ENCODE peak calls at places on chromosomes 4 and X, in ten cellular contexts. A is heart right ventricle, D is cardiac fibroblast, X is lower leg skin, R is hepatocyte, Z is transverse colon, M is left lung, V is astrocyte of the cerebellum, L is retinal pigment epithelial cell, T is AG10803. K is an unnamed sample.

GRCh38 chr4:7199771-7200441 is 7.6 kb downstream of the SORCS2 start:
- DNase-seq in R (no peak), D (no peak), V (no peak), A (no peak), Z (no peak), T (no peak), L (no peak), X (no peak), M (peak), K (no peak)

GRCh38 chr4:98181815-98182214 is 38.5 kb upstream of the STPG2 start:
- DNase-seq in D (peak), R (peak), M (no peak), A (no peak), Z (no peak), L (no peak), V (no peak), X (no peak), T (peak), K (peak)

GRCh38 chrX:118181030-118181429 is 64.4 kb upstream of the KLHL13 start:
- DNase-seq in R (no peak), A (no peak), Z (no peak), V (peak), T (no peak), X (no peak), D (peak), M (no peak), L (peak), K (peak)

GRCh38 chr4:182653596-182653995 is 263.6 kb downstream of the DCTD start:
- DNase-seq in L (no peak), X (no peak), A (no peak), M (no peak), Z (no peak), T (no peak), D (peak), V (no peak), R (no peak), K (peak)

GRCh38 chrX:51837451-51837850 is 56.0 kb upstream of the MAGED1 start:
- DNase-seq in R (no peak), M (no peak), X (no peak), D (no peak), A (no peak), L (no peak), Z (no peak), T (no peak), V (no peak), K (no peak)

GRCh38 chr4:140851032-140851636 is 94.9 kb upstream of the TBC1D9 start:
- DNase-seq in Z (peak), M (no peak), L (no peak), T (peak), D (peak), R (peak), X (peak), A (no peak), V (peak), K (peak)

GRCh38 chrX:24498975-24499374 is 33.9 kb downstream of the PDK3 start:
- DNase-seq in L (no peak), D (peak), Z (no peak), X (no peak), R (peak), M (no peak), V (no peak), T (peak), A (no peak), K (peak)

GRCh38 chrX:123184858-123185251 is 777 bp downstream of the GRIA3 start:
- DNase-seq in M (no peak), L (no peak), V (no peak), T (peak), D (no peak), A (no peak), Z (no peak), R (peak), X (no peak), K (no peak)

GRCh38 chrX:154043003-154043402 is 23.3 kb upstream of the IRAK1 start:
- DNase-seq in L (no peak), M (no peak), V (no peak), D (peak), T (peak), R (no peak), Z (no peak), A (no peak), X (no peak), K (peak)

GRCh38 chr4:45316257-45316656 is 589.9 kb upstream of the GNPDA2 start:
- DNase-seq in X (no peak), L (no peak), T (no peak), R (no peak), V (no peak), M (no peak), A (no peak), D (peak), Z (no peak), K (no peak)

GRCh38 chr4:11189756-11190155 is 238.9 kb downstream of the HS3ST1 start:
- DNase-seq in D (no peak), V (no peak), M (no peak), T (no peak), A (no peak), R (no peak), Z (no peak), L (no peak), X (no peak), K (no peak)

GRCh38 chr4:154014401-154015105 is 225.7 kb upstream of the SFRP2 start:
- DNase-seq in R (no peak), A (no peak), Z (no peak), D (peak), T (peak), V (no peak), L (no peak), M (no peak), X (no peak), K (no peak)

GRCh38 chr4:154013576-154013975 is 224.7 kb upstream of the SFRP2 start:
- DNase-seq in D (no peak), Z (no peak), M (no peak), L (no peak), X (no peak), V (no peak), R (no peak), T (no peak), A (no peak), K (no peak)

GRCh38 chr4:154024097-154024496 is 235.2 kb upstream of the SFRP2 start:
- DNase-seq in L (no peak), Z (no peak), T (no peak), D (no peak), M (no peak), A (no peak), X (no peak), V (no peak), R (no peak), K (no peak)

GRCh38 chr4:154018659-154019058 is 229.8 kb upstream of the SFRP2 start:
- DNase-seq in X (no peak), T (no peak), Z (no peak), V (no peak), A (no peak), R (no peak), M (no peak), D (no peak), L (no peak), K (no peak)
- TF ChIP-seq CTCF in X (no peak), T (no peak), Z (no peak), V (peak), A (peak), R (peak), M (no peak), D (no peak), L (peak), K (no peak)

GRCh38 chrX:143165778-143166177 is 140.1 kb downstream of the SPANXN4 start:
- DNase-seq in X (no peak), R (no peak), A (no peak), Z (no peak), M (no peak), T (no peak), V (no peak), L (no peak), D (no peak), K (no peak)
- H3K4me3 ChIP-seq in X (no peak), R (no peak), A (no peak), Z (no peak), M (no peak), T (no peak), V (no peak), L (no peak), D (no peak), K (no peak)

GRCh38 chr4:113945906-113946305 is 33.5 kb downstream of the ARSJ start:
- DNase-seq in D (no peak), T (peak), V (no peak), A (no peak), X (no peak), Z (no peak), R (no peak), M (no peak), L (no peak), K (peak)
- TF ChIP-seq CTCF in D (no peak), T (no peak), V (no peak), A (no peak), X (no peak), Z (no peak), R (no peak), M (no peak), L (no peak), K (no peak)

DNA sequence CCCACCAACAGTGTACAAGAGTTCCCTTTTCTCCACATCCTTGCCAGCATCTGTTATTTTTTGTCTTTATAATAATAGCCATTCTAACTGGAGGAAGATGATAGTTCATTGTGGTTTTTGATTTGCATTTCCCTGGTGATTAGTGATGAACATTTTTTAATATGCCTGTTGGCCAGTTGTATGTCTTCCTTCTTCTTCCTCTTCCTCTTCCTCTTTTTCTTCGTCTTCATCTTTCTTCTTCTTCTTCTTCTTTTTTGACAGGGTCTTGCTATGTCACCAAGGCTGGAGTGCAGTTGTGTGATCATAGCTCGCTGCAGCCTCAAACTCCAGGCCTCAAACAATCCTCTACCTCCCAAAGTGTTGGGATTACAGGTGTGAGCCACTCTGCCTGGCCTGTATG is 87.4 kb downstream of the CCDC160 start:
- DNase-seq in X (no peak), T (no peak), Z (no peak), V (no peak), A (no peak), D (no peak), R (no peak), M (no peak), L (no peak), K (no peak)
- H3K4me3 ChIP-seq in X (no peak), T (no peak), Z (no peak), V (no peak), A (no peak), D (no peak), R (no peak), M (no peak), L (no peak), K (no peak)